ENCODE peak calls at places on chromosome 22, in eight cellular contexts. M is stimulated activated CD4-positive, alpha-beta T cell treated with anti-CD3 and anti-CD28 coated beads, Interleukin-2, amount 100 ng/mL, for 24 hours; P is fibroblast of lung; W is lower lobe of right lung; V is ELR; N is GM23338; B is iPS-NIHi11; U is nucleus accumbens. L is an unnamed sample.

GRCh38 chr22:28955817-28956216 is 72.4 kb downstream of the ZNRF3 start:
- DNase-seq in M (peak; percentile 72), P (peak; percentile 22), W (no peak), V (peak; percentile 59), N (no peak), B (no peak), U (no peak), L (no peak)

GRCh38 chr22:41983516-41983915 is 14.3 kb downstream of the SEPTIN3 start:
- DNase-seq in M (no peak), P (no peak), W (no peak), V (peak; percentile 37), N (no peak), B (no peak), U (no peak), L (peak; percentile 92)

GRCh38 chr22:49592780-49593501 is 234.7 kb downstream of the BRD1 start:
- DNase-seq in M (no peak), P (no peak), W (peak; percentile 48), V (no peak), N (no peak), B (no peak), U (no peak), L (no peak)

GRCh38 chr22:50520826-50521453 is 4.5 kb downstream of the SCO2 start:
- DNase-seq in M (no peak), P (no peak), W (no peak), V (no peak), N (no peak), B (no peak), U (no peak), L (no peak)

GRCh38 chr22:21457023-21457787 is 10.0 kb upstream of the TMEM191C start:
- DNase-seq in M (peak; percentile 13), P (peak; percentile 15), W (peak; percentile 47), V (peak; percentile 50), N (no peak), B (no peak), U (no peak), L (no peak)

GRCh38 chr22:49678137-49678841 is 149.4 kb downstream of the BRD1 start:
- DNase-seq in M (no peak), P (no peak), W (peak; percentile 9), V (no peak), N (no peak), B (no peak), U (no peak), L (no peak)

GRCh38 chr22:50008151-50009040 is 4.2 kb downstream of the IL17REL start:
- DNase-seq in M (no peak), P (no peak), W (peak; percentile 43), V (no peak), N (peak; percentile 43), B (peak; percentile 36), U (no peak), L (no peak)

GRCh38 chr22:26835929-26836528 is 178.6 kb downstream of the MIAT start:
- DNase-seq in M (peak; percentile 56), P (peak; percentile 39), W (no peak), V (peak; percentile 55), N (peak; percentile 94), B (peak; percentile 90), U (no peak), L (peak; percentile 24)

GRCh38 chr22:24407884-24408283 is 19.5 kb upstream of the ADORA2A start:
- DNase-seq in M (no peak), P (no peak), W (no peak), V (no peak), N (no peak), B (no peak), U (no peak), L (no peak)

GRCh38 chr22:42939941-42940653 is 74.9 kb downstream of the PACSIN2 start:
- DNase-seq in M (no peak), P (peak; percentile 69), W (peak; percentile 66), V (peak; percentile 87), N (no peak), B (peak; percentile 42), U (no peak), L (peak; percentile 71)

GRCh38 chr22:37493979-37494378 is 7.8 kb upstream of the MFNG start:
- DNase-seq in M (no peak), P (no peak), W (no peak), V (no peak), N (no peak), B (no peak), U (no peak), L (no peak)

GRCh38 chr22:38144025-38144405 is 33.5 kb upstream of the BAIAP2L2 start:
- DNase-seq in M (no peak), P (no peak), W (no peak), V (peak; percentile 44), N (peak; percentile 38), B (peak; percentile 58), U (no peak), L (no peak)

GRCh38 chr22:37549704-37550059 is 10.6 kb upstream of the CDC42EP1 start:
- DNase-seq in M (no peak), P (peak; percentile 54), W (peak; percentile 73), V (peak; percentile 45), N (no peak), B (no peak), U (peak; percentile 66), L (no peak)

GRCh38 chr22:20091690-20092476 is 11.8 kb downstream of the DGCR8 start:
- DNase-seq in M (no peak), P (no peak), W (peak; percentile 29), V (no peak), N (no peak), B (no peak), U (no peak), L (no peak)

GRCh38 chr22:17190702-17191101 is 28.5 kb downstream of the ADA2 start:
- DNase-seq in M (no peak), P (no peak), W (no peak), V (no peak), N (no peak), B (no peak), U (no peak), L (no peak)

GRCh38 chr22:47110817-47111443 is 348.5 kb downstream of the TBC1D22A start:
- DNase-seq in M (no peak), P (peak; percentile 65), W (no peak), V (no peak), N (no peak), B (no peak), U (no peak), L (no peak)

GRCh38 chr22:19169002-19169946 is 9.3 kb downstream of the SLC25A1 start:
- DNase-seq in M (no peak), P (no peak), W (no peak), V (no peak), N (no peak), B (no peak), U (no peak), L (no peak)

GRCh38 chr22:39954584-39955055 is 5.6 kb upstream of the TMA7B start:
- DNase-seq in M (no peak), P (peak; percentile 88), W (no peak), V (peak; percentile 60), N (no peak), B (no peak), U (no peak), L (peak; percentile 92)

GRCh38 chr22:39144101-39144815 is 8.2 kb downstream of the CBX7 start:
- DNase-seq in M (peak; percentile 62), P (peak; percentile 41), W (peak; percentile 61), V (peak; percentile 62), N (peak; percentile 65), B (peak; percentile 35), U (no peak), L (no peak)

GRCh38 chr22:30340911-30341685 is 14.4 kb upstream of the TBC1D10A start:
- DNase-seq in M (no peak), P (no peak), W (no peak), V (no peak), N (no peak), B (no peak), U (peak; percentile 88), L (peak; percentile 98)

GRCh38 chr22:27292542-27293298 is 508.8 kb downstream of the MN1 start:
- DNase-seq in M (no peak), P (no peak), W (no peak), V (no peak), N (no peak), B (no peak), U (no peak), L (no peak)

GRCh38 chr22:41302016-41302767 is 867 bp downstream of the ZC3H7B start:
- DNase-seq in M (no peak), P (no peak), W (no peak), V (peak; percentile 38), N (peak; percentile 64), B (peak; percentile 85), U (no peak), L (no peak)

GRCh38 chr22:49789289-49790141 is 38.2 kb downstream of the BRD1 start:
- DNase-seq in M (no peak), P (peak; percentile 53), W (peak; percentile 67), V (peak; percentile 12), N (no peak), B (no peak), U (no peak), L (peak; percentile 33)

GRCh38 chr22:48700566-48701295 is 1126.9 kb downstream of the BRD1 start:
- DNase-seq in M (no peak), P (no peak), W (peak; percentile 30), V (no peak), N (no peak), B (no peak), U (peak; percentile 37), L (no peak)

GRCh38 chr22:40241200-40241763 is 63.6 kb downstream of the TNRC6B start:
- DNase-seq in M (no peak), P (no peak), W (no peak), V (no peak), N (no peak), B (no peak), U (no peak), L (no peak)

GRCh38 chr22:21902296-21903087 is 35.0 kb upstream of the MAPK1 start:
- DNase-seq in M (no peak), P (no peak), W (no peak), V (no peak), N (no peak), B (no peak), U (no peak), L (no peak)

GRCh38 chr22:24426859-24427499 is 420 bp upstream of the ADORA2A start:
- DNase-seq in M (no peak), P (no peak), W (no peak), V (no peak), N (no peak), B (no peak), U (no peak), L (no peak)

GRCh38 chr22:47040486-47041145 is 278.2 kb downstream of the TBC1D22A start:
- DNase-seq in M (no peak), P (no peak), W (peak; percentile 37), V (no peak), N (no peak), B (no peak), U (no peak), L (no peak)

GRCh38 chr22:17972385-17973181 is 51.8 kb downstream of the MICAL3 start:
- DNase-seq in M (no peak), P (peak; percentile 88), W (no peak), V (peak; percentile 79), N (peak; percentile 76), B (peak; percentile 45), U (no peak), L (peak; percentile 68)

GRCh38 chr22:30216710-30217109 is 29.8 kb downstream of the LIF start:
- DNase-seq in M (no peak), P (no peak), W (no peak), V (no peak), N (no peak), B (no peak), U (no peak), L (no peak)

GRCh38 chr22:40512426-40513136 is 123.9 kb downstream of the MRTFA start:
- DNase-seq in M (no peak), P (peak; percentile 100), W (no peak), V (peak; percentile 94), N (no peak), B (no peak), U (no peak), L (peak; percentile 79)

GRCh38 chr22:31080164-31080847 is 812 bp upstream of the SMTN start:
- DNase-seq in M (no peak), P (no peak), W (no peak), V (no peak), N (peak; percentile 16), B (no peak), U (no peak), L (no peak)

GRCh38 chr22:23832226-23833016 is 6.4 kb downstream of the DERL3 start:
- DNase-seq in M (no peak), P (no peak), W (peak; percentile 28), V (no peak), N (no peak), B (no peak), U (no peak), L (no peak)

GRCh38 chr22:40101417-40102101 is 76.2 kb upstream of the TNRC6B start:
- DNase-seq in M (no peak), P (no peak), W (no peak), V (no peak), N (no peak), B (no peak), U (no peak), L (no peak)